ENCODE peak calls at places on chromosomes 1 and 21, in eight cellular contexts. F is stromal cell of bone marrow, V is KG1, Z is AG08395, Y is WERI-Rb-1, N is breast epithelium, K is body of pancreas, O is RPMI8226. W is an unnamed sample.
A peak's percentile ranks its signal among the peaks of the same experiment; 100 is the strongest.

GRCh38 chr1:22828151-22828817 is 117.6 kb downstream of the EPHB2 start:
- DNase-seq in N (no peak), Y (no peak), F (no peak), Z (no peak), O (no peak), V (no peak), K (no peak), W (no peak)

GRCh38 chr21:38965910-38966504 is 160.3 kb downstream of the ETS2 start:
- DNase-seq in N (no peak), O (peak; percentile 78), Z (no peak), K (peak; percentile 88), F (no peak), Y (no peak), V (no peak), W (no peak)

GRCh38 chr1:53738205-53739108 is 507 bp downstream of the GLIS1 start:
- DNase-seq in V (no peak), Y (no peak), N (no peak), K (peak; percentile 6), F (no peak), O (peak; percentile 8), Z (no peak), W (no peak)

GRCh38 chr1:211371406-211372105 is 44.9 kb downstream of the TRAF5 start:
- DNase-seq in V (no peak), Z (no peak), F (no peak), O (peak; percentile 60), Y (no peak), N (no peak), K (no peak), W (no peak)

GRCh38 chr1:3190256-3191041 is 121.4 kb downstream of the PRDM16 start:
- DNase-seq in N (no peak), V (no peak), K (no peak), Y (no peak), O (no peak), Z (no peak), F (no peak), W (no peak)

GRCh38 chr21:44413566-44414290 is 41.6 kb upstream of the LRRC3 start:
- DNase-seq in Y (no peak), O (no peak), Z (no peak), K (no peak), F (no peak), N (peak; percentile 19), V (no peak), W (no peak)

GRCh38 chr21:46153259-46154154 is 1.9 kb downstream of the FTCD start:
- DNase-seq in F (no peak), Z (peak; percentile 75), K (peak; percentile 73), Y (peak; percentile 85), O (peak; percentile 48), V (no peak), N (peak; percentile 72), W (no peak)

GRCh38 chr1:22530701-22531100 is 32.6 kb upstream of the EPHA8 start:
- DNase-seq in F (no peak), V (no peak), K (peak; percentile 11), Y (no peak), O (no peak), N (no peak), Z (no peak), W (no peak)

GRCh38 chr1:196701144-196701543 is 49.3 kb downstream of the CFH start:
- DNase-seq in Y (no peak), N (no peak), K (no peak), Z (no peak), V (no peak), O (no peak), F (no peak), W (no peak)

GRCh38 chr1:59880001-59880400 is 46.6 kb downstream of the CYP2J2 start:
- DNase-seq in N (no peak), Z (no peak), O (no peak), F (no peak), Y (no peak), K (no peak), V (no peak), W (no peak)

GRCh38 chr1:184838374-184838995 is 83.8 kb upstream of the EDEM3 start:
- DNase-seq in Y (no peak), N (peak; percentile 62), K (peak; percentile 54), Z (peak; percentile 97), V (no peak), O (peak; percentile 56), F (peak; percentile 99), W (peak; percentile 94)

GRCh38 chr1:4658643-4659042 is 4.2 kb downstream of the AJAP1 start:
- DNase-seq in F (no peak), O (no peak), K (no peak), N (no peak), Z (no peak), Y (no peak), V (no peak), W (no peak)

GRCh38 chr1:37479255-37480124 is 5.1 kb downstream of the ZC3H12A start:
- DNase-seq in K (peak; percentile 92), O (no peak), Y (peak; percentile 90), Z (peak; percentile 91), V (peak; percentile 70), F (peak; percentile 77), N (peak; percentile 92), W (peak; percentile 73)

GRCh38 chr1:221708076-221708571 is 33.8 kb downstream of the DUSP10 start:
- DNase-seq in Y (no peak), K (no peak), O (no peak), V (peak; percentile 80), N (no peak), Z (no peak), F (peak; percentile 40), W (no peak)

GRCh38 chr1:227786673-227787512 is 28.6 kb upstream of the PRSS38 start:
- DNase-seq in N (no peak), K (peak; percentile 48), F (no peak), V (no peak), Z (no peak), Y (no peak), O (peak; percentile 48), W (no peak)

GRCh38 chr1:112272101-112272772 is 123.8 kb upstream of the CTTNBP2NL start:
- DNase-seq in O (no peak), K (no peak), N (no peak), V (no peak), F (no peak), Z (no peak), Y (no peak), W (no peak)

GRCh38 chr21:32717851-32718316 is 9.9 kb downstream of the SYNJ1 start:
- DNase-seq in Y (no peak), N (no peak), O (no peak), V (peak; percentile 49), F (no peak), K (no peak), Z (no peak), W (no peak)

GRCh38 chr1:197920345-197921117 is 3.4 kb downstream of the LHX9 start:
- DNase-seq in N (no peak), F (no peak), O (no peak), V (no peak), Z (no peak), K (no peak), Y (no peak), W (no peak)

GRCh38 chr1:9753121-9753531 is 70.6 kb downstream of the CLSTN1 start:
- DNase-seq in Y (no peak), N (no peak), Z (peak; percentile 81), V (no peak), F (peak; percentile 60), K (peak; percentile 40), O (no peak), W (peak; percentile 43)

GRCh38 chr1:160238408-160238807 is 23.9 kb downstream of the DCAF8 start:
- DNase-seq in V (no peak), F (no peak), N (no peak), Z (no peak), O (no peak), Y (no peak), K (no peak), W (no peak)

GRCh38 chr1:225885336-225885735 is 3.2 kb upstream of the TMEM63A start:
- DNase-seq in Y (no peak), Z (no peak), O (no peak), F (no peak), K (no peak), V (no peak), N (no peak), W (no peak)

GRCh38 chr1:208192989-208193388 is 51.2 kb downstream of the PLXNA2 start:
- DNase-seq in Z (peak; percentile 30), Y (no peak), N (no peak), K (no peak), F (peak; percentile 43), O (no peak), V (no peak), W (no peak)

W was measured in AG09309.